ENCODE peak calls at places on chromosomes 13 and 19, in four cellular contexts. T, O, N and F are unnamed samples.

GRCh38 chr19:16920816-16921529 is 32.2 kb downstream of the F2RL3 start:
- DNase-seq in O (peak; percentile 10), T (peak; percentile 36), N (no peak), F (no peak)

GRCh38 chr13:50685491-50685890 is 158.0 kb downstream of the DLEU7 start:
- DNase-seq in O (no peak), T (peak; percentile 75), N (no peak), F (peak; percentile 74)

GRCh38 chr19:51726049-51726448 is 2.3 kb upstream of the HAS1 start:
- DNase-seq in T (peak; percentile 75), N (no peak), O (no peak), F (peak; percentile 82)

GRCh38 chr13:37598572-37598971 is at the start of gene POSTN:
- DNase-seq in N (no peak), T (no peak), O (no peak), F (no peak)

GRCh38 chr19:46299004-46299509 is 2.2 kb downstream of the HIF3A start:
- DNase-seq in N (peak; percentile 96), O (no peak), T (peak; percentile 94), F (peak; percentile 99)

GRCh38 chr13:80338781-80339577 is 1.9 kb downstream of the SPRY2 start:
- DNase-seq in N (peak; percentile 73), O (no peak), T (peak; percentile 89), F (peak; percentile 85)

GRCh38 chr19:58518261-58519086 is 1.1 kb downstream of the ZBTB45 start:
- DNase-seq in T (no peak), O (no peak), N (no peak), F (no peak)

GRCh38 chr19:54481326-54481930 is 8.3 kb upstream of the CDC42EP5 start:
- DNase-seq in N (no peak), O (peak; percentile 54), T (no peak), F (no peak)

GRCh38 chr19:13808856-13809255 is 13.6 kb downstream of the ZSWIM4 start:
- DNase-seq in O (no peak), T (no peak), N (no peak), F (no peak)

GRCh38 chr13:110316196-110316595 is 9.1 kb downstream of the COL4A2 start:
- DNase-seq in N (no peak), O (no peak), T (no peak), F (peak; percentile 65)

GRCh38 chr13:43981091-43981490 is 101.4 kb downstream of the LACC1 start:
- DNase-seq in O (no peak), N (no peak), T (no peak), F (no peak)

GRCh38 chr19:28522545-28522922 is 690.4 kb downstream of the UQCRFS1 start:
- DNase-seq in O (no peak), T (no peak), N (peak; percentile 6), F (no peak)

GRCh38 chr13:111664060-111664459 is 343.6 kb downstream of the TEX29 start:
- DNase-seq in O (no peak), T (no peak), N (peak; percentile 16), F (no peak)

GRCh38 chr19:47176071-47176626 is 45.5 kb downstream of the SAE1 start:
- DNase-seq in T (no peak), O (no peak), N (no peak), F (no peak)

GRCh38 chr13:36261976-36262375 is 35.6 kb downstream of the CCDC169 start:
- DNase-seq in T (no peak), N (no peak), O (no peak), F (no peak)

GRCh38 chr19:34049944-34050343 is 122.4 kb upstream of the LSM14A start:
- DNase-seq in T (no peak), N (no peak), O (no peak), F (no peak)

GRCh38 chr19:28345811-28346210 is 867.1 kb downstream of the UQCRFS1 start:
- DNase-seq in O (no peak), T (no peak), N (no peak), F (no peak)

GRCh38 chr13:93029536-93029935 is 197.1 kb upstream of the GPC6 start:
- DNase-seq in N (no peak), T (no peak), O (no peak), F (no peak)

GRCh38 chr19:48330012-48330681 is 4.8 kb downstream of the EMP3 start:
- DNase-seq in T (peak; percentile 82), O (peak; percentile 92), N (peak; percentile 79), F (peak; percentile 89)

GRCh38 chr13:27954406-27954851 is 14.7 kb downstream of the CDX2 start:
- DNase-seq in T (no peak), O (no peak), N (no peak), F (no peak)